ENCODE peak calls at places on chromosomes 5 and 9, in nine cellular contexts. One of them, this sample, is unnamed.

GRCh38 chr9:79390077-79390673 is 181.6 kb upstream of the TLE4 start:
- DNase-seq in KBM-7: no peak
- DNase-seq in COR-L47: no peak
- DNase-seq in activated CD4-positive, alpha-beta T cell treated with anti-CD3 and anti-CD28 coated beads for 1 hour: no peak
- DNase-seq in GF-D8: no peak
- DNase-seq in CD4-positive, CD25-positive, alpha-beta regulatory T cell: no peak
- DNase-seq in cardiac septum: no peak
- DNase-seq in adipocyte: no peak
- DNase-seq in mesothelial cell of epicardium: no peak
- DNase-seq in this sample: no peak

GRCh38 chr9:77455312-77455927 is 192.7 kb downstream of the GNA14 start:
- DNase-seq in GF-D8: peak
- DNase-seq in cardiac septum: no peak
- DNase-seq in KBM-7: peak
- DNase-seq in mesothelial cell of epicardium: no peak
- DNase-seq in COR-L47: peak
- DNase-seq in adipocyte: no peak
- DNase-seq in CD4-positive, CD25-positive, alpha-beta regulatory T cell: no peak
- DNase-seq in activated CD4-positive, alpha-beta T cell treated with anti-CD3 and anti-CD28 coated beads for 1 hour: no peak
- DNase-seq in this sample: peak

GRCh38 chr9:27532046-27532445 is 2.4 kb upstream of the MOB3B start:
- DNase-seq in cardiac septum: no peak
- DNase-seq in KBM-7: no peak
- DNase-seq in CD4-positive, CD25-positive, alpha-beta regulatory T cell: no peak
- DNase-seq in COR-L47: no peak
- DNase-seq in GF-D8: no peak
- DNase-seq in mesothelial cell of epicardium: no peak
- DNase-seq in adipocyte: no peak
- DNase-seq in activated CD4-positive, alpha-beta T cell treated with anti-CD3 and anti-CD28 coated beads for 1 hour: no peak
- DNase-seq in this sample: no peak

GRCh38 chr9:134689320-134690181 is 47.9 kb downstream of the COL5A1 start:
- DNase-seq in CD4-positive, CD25-positive, alpha-beta regulatory T cell: no peak
- DNase-seq in GF-D8: no peak
- DNase-seq in mesothelial cell of epicardium: no peak
- DNase-seq in adipocyte: peak
- DNase-seq in COR-L47: no peak
- DNase-seq in cardiac septum: peak
- DNase-seq in activated CD4-positive, alpha-beta T cell treated with anti-CD3 and anti-CD28 coated beads for 1 hour: no peak
- DNase-seq in KBM-7: peak
- DNase-seq in this sample: no peak

GRCh38 chr9:115395511-115396021 is 277.6 kb upstream of the TNC start:
- DNase-seq in adipocyte: no peak
- DNase-seq in KBM-7: no peak
- DNase-seq in CD4-positive, CD25-positive, alpha-beta regulatory T cell: no peak
- DNase-seq in mesothelial cell of epicardium: no peak
- DNase-seq in COR-L47: peak
- DNase-seq in activated CD4-positive, alpha-beta T cell treated with anti-CD3 and anti-CD28 coated beads for 1 hour: no peak
- DNase-seq in cardiac septum: no peak
- DNase-seq in GF-D8: no peak
- DNase-seq in this sample: no peak

GRCh38 chr5:15757103-15757502 is 257.1 kb downstream of the FBXL7 start:
- DNase-seq in COR-L47: no peak
- DNase-seq in cardiac septum: no peak
- DNase-seq in KBM-7: no peak
- DNase-seq in CD4-positive, CD25-positive, alpha-beta regulatory T cell: no peak
- DNase-seq in mesothelial cell of epicardium: no peak
- DNase-seq in activated CD4-positive, alpha-beta T cell treated with anti-CD3 and anti-CD28 coated beads for 1 hour: no peak
- DNase-seq in GF-D8: no peak
- DNase-seq in adipocyte: peak
- DNase-seq in this sample: no peak

GRCh38 chr9:122128432-122129343 is 30.9 kb downstream of the NDUFA8 start:
- DNase-seq in COR-L47: no peak
- DNase-seq in GF-D8: no peak
- DNase-seq in CD4-positive, CD25-positive, alpha-beta regulatory T cell: no peak
- DNase-seq in adipocyte: no peak
- DNase-seq in KBM-7: peak
- DNase-seq in activated CD4-positive, alpha-beta T cell treated with anti-CD3 and anti-CD28 coated beads for 1 hour: no peak
- DNase-seq in cardiac septum: no peak
- DNase-seq in mesothelial cell of epicardium: no peak
- DNase-seq in this sample: no peak

GRCh38 chr5:151153766-151154272 is 3.8 kb downstream of the ANXA6 start:
- DNase-seq in GF-D8: no peak
- DNase-seq in KBM-7: no peak
- DNase-seq in adipocyte: no peak
- DNase-seq in cardiac septum: no peak
- DNase-seq in COR-L47: no peak
- DNase-seq in mesothelial cell of epicardium: no peak
- DNase-seq in activated CD4-positive, alpha-beta T cell treated with anti-CD3 and anti-CD28 coated beads for 1 hour: no peak
- DNase-seq in CD4-positive, CD25-positive, alpha-beta regulatory T cell: no peak
- DNase-seq in this sample: no peak

GRCh38 chr5:125559296-125559695 is 812.9 kb upstream of the ZNF608 start:
- DNase-seq in mesothelial cell of epicardium: no peak
- DNase-seq in CD4-positive, CD25-positive, alpha-beta regulatory T cell: no peak
- DNase-seq in GF-D8: no peak
- DNase-seq in activated CD4-positive, alpha-beta T cell treated with anti-CD3 and anti-CD28 coated beads for 1 hour: no peak
- DNase-seq in KBM-7: no peak
- DNase-seq in COR-L47: no peak
- DNase-seq in cardiac septum: no peak
- DNase-seq in adipocyte: peak
- DNase-seq in this sample: no peak

GRCh38 chr9:128150594-128151342 is 1.5 kb downstream of the LCN2 start:
- DNase-seq in GF-D8: no peak
- DNase-seq in KBM-7: peak
- DNase-seq in cardiac septum: peak
- DNase-seq in CD4-positive, CD25-positive, alpha-beta regulatory T cell: no peak
- DNase-seq in adipocyte: no peak
- DNase-seq in COR-L47: no peak
- DNase-seq in mesothelial cell of epicardium: no peak
- DNase-seq in activated CD4-positive, alpha-beta T cell treated with anti-CD3 and anti-CD28 coated beads for 1 hour: no peak
- DNase-seq in this sample: no peak

GRCh38 chr9:18632624-18633407 is 158.9 kb downstream of the ADAMTSL1 start:
- DNase-seq in cardiac septum: no peak
- DNase-seq in KBM-7: no peak
- DNase-seq in mesothelial cell of epicardium: no peak
- DNase-seq in GF-D8: no peak
- DNase-seq in COR-L47: no peak
- DNase-seq in activated CD4-positive, alpha-beta T cell treated with anti-CD3 and anti-CD28 coated beads for 1 hour: no peak
- DNase-seq in CD4-positive, CD25-positive, alpha-beta regulatory T cell: no peak
- DNase-seq in adipocyte: peak
- DNase-seq in this sample: no peak

GRCh38 chr9:131589124-131589711 is 43.9 kb downstream of the PRRT1B start:
- DNase-seq in activated CD4-positive, alpha-beta T cell treated with anti-CD3 and anti-CD28 coated beads for 1 hour: no peak
- DNase-seq in CD4-positive, CD25-positive, alpha-beta regulatory T cell: no peak
- DNase-seq in KBM-7: no peak
- DNase-seq in COR-L47: no peak
- DNase-seq in adipocyte: no peak
- DNase-seq in mesothelial cell of epicardium: no peak
- DNase-seq in cardiac septum: no peak
- DNase-seq in GF-D8: no peak
- DNase-seq in this sample: no peak

GRCh38 chr9:38183994-38184568 is 115.1 kb upstream of the SHB start:
- DNase-seq in CD4-positive, CD25-positive, alpha-beta regulatory T cell: no peak
- DNase-seq in GF-D8: no peak
- DNase-seq in COR-L47: no peak
- DNase-seq in KBM-7: no peak
- DNase-seq in adipocyte: no peak
- DNase-seq in cardiac septum: no peak
- DNase-seq in activated CD4-positive, alpha-beta T cell treated with anti-CD3 and anti-CD28 coated beads for 1 hour: no peak
- DNase-seq in mesothelial cell of epicardium: no peak
- DNase-seq in this sample: no peak

GRCh38 chr9:21931428-21931827 is 62.8 kb downstream of the CDKN2A start:
- DNase-seq in adipocyte: no peak
- DNase-seq in mesothelial cell of epicardium: no peak
- DNase-seq in KBM-7: no peak
- DNase-seq in activated CD4-positive, alpha-beta T cell treated with anti-CD3 and anti-CD28 coated beads for 1 hour: no peak
- DNase-seq in GF-D8: no peak
- DNase-seq in COR-L47: no peak
- DNase-seq in CD4-positive, CD25-positive, alpha-beta regulatory T cell: no peak
- DNase-seq in cardiac septum: no peak
- DNase-seq in this sample: no peak

GRCh38 chr9:131274674-131275331 is 1.5 kb downstream of the FAM78A start:
- DNase-seq in CD4-positive, CD25-positive, alpha-beta regulatory T cell: no peak
- DNase-seq in activated CD4-positive, alpha-beta T cell treated with anti-CD3 and anti-CD28 coated beads for 1 hour: no peak
- DNase-seq in KBM-7: peak
- DNase-seq in COR-L47: no peak
- DNase-seq in adipocyte: no peak
- DNase-seq in cardiac septum: peak
- DNase-seq in GF-D8: peak
- DNase-seq in mesothelial cell of epicardium: no peak
- DNase-seq in this sample: peak

GRCh38 chr9:20620658-20621552 is 1.4 kb downstream of the MLLT3 start:
- DNase-seq in adipocyte: peak
- DNase-seq in KBM-7: peak
- DNase-seq in cardiac septum: peak
- DNase-seq in GF-D8: no peak
- DNase-seq in CD4-positive, CD25-positive, alpha-beta regulatory T cell: peak
- DNase-seq in mesothelial cell of epicardium: no peak
- DNase-seq in activated CD4-positive, alpha-beta T cell treated with anti-CD3 and anti-CD28 coated beads for 1 hour: peak
- DNase-seq in COR-L47: peak
- DNase-seq in this sample: peak

GRCh38 chr5:16713386-16713928 is 96.7 kb upstream of the RETREG1 start:
- DNase-seq in CD4-positive, CD25-positive, alpha-beta regulatory T cell: no peak
- DNase-seq in adipocyte: peak
- DNase-seq in cardiac septum: no peak
- DNase-seq in KBM-7: no peak
- DNase-seq in GF-D8: no peak
- DNase-seq in mesothelial cell of epicardium: no peak
- DNase-seq in activated CD4-positive, alpha-beta T cell treated with anti-CD3 and anti-CD28 coated beads for 1 hour: no peak
- DNase-seq in COR-L47: peak
- DNase-seq in this sample: no peak

GRCh38 chr9:37329576-37329975 is 92.9 kb upstream of the GRHPR start:
- DNase-seq in activated CD4-positive, alpha-beta T cell treated with anti-CD3 and anti-CD28 coated beads for 1 hour: no peak
- DNase-seq in adipocyte: peak
- DNase-seq in mesothelial cell of epicardium: no peak
- DNase-seq in cardiac septum: no peak
- DNase-seq in CD4-positive, CD25-positive, alpha-beta regulatory T cell: peak
- DNase-seq in COR-L47: peak
- DNase-seq in KBM-7: peak
- DNase-seq in GF-D8: peak
- DNase-seq in this sample: no peak